ENCODE peak calls at places on chromosome 7, in five cellular contexts. N is ovary; I is Calu3; X is NB4; C is activated CD8-positive, alpha-beta T cell treated with anti-CD3 and anti-CD28 coated beads for 36 hours. T is an unnamed sample.

GRCh38 chr7:7562736-7563135 is 3.9 kb upstream of the MIOS start:
- DNase-seq in N (no peak), I (no peak), X (no peak), C (no peak), T (peak; percentile 68)

GRCh38 chr7:117061751-117062150 is 108.5 kb downstream of the ST7 start:
- DNase-seq in N (no peak), I (no peak), X (no peak), C (no peak), T (peak; percentile 43)

GRCh38 chr7:140027866-140028265 is 34.9 kb downstream of the PARP12 start:
- DNase-seq in N (no peak), I (no peak), X (no peak), C (no peak), T (no peak)

GRCh38 chr7:50531401-50531906 is 33.8 kb downstream of the DDC start:
- DNase-seq in N (no peak), I (peak; percentile 88), X (no peak), C (peak; percentile 35), T (peak; percentile 38)

GRCh38 chr7:45943986-45944385 is 22.9 kb upstream of the IGFBP3 start:
- DNase-seq in N (no peak), I (no peak), X (no peak), C (no peak), T (no peak)

GRCh38 chr7:140397784-140398750 is at the start of gene SLC37A3:
- DNase-seq in N (peak; percentile 88), I (peak; percentile 93), X (peak; percentile 69), C (peak; percentile 90), T (peak; percentile 69)

GRCh38 chr7:94391716-94392390 is 2.8 kb upstream of the COL1A2 start:
- DNase-seq in N (peak; percentile 42), I (no peak), X (no peak), C (peak; percentile 37), T (peak; percentile 94)

GRCh38 chr7:108716783-108717182 is 147.1 kb downstream of the DNAJB9 start:
- DNase-seq in N (no peak), I (no peak), X (no peak), C (no peak), T (peak; percentile 41)

GRCh38 chr7:51589111-51589510 is 272.5 kb upstream of the COBL start:
- DNase-seq in N (no peak), I (no peak), X (no peak), C (no peak), T (no peak)

GRCh38 chr7:53101026-53101425 is 65.6 kb downstream of the POM121L12 start:
- DNase-seq in N (no peak), I (no peak), X (no peak), C (no peak), T (no peak)

GRCh38 chr7:34191766-34192550 is 286.6 kb downstream of the BMPER start:
- DNase-seq in N (no peak), I (no peak), X (no peak), C (no peak), T (no peak)

GRCh38 chr7:135281363-135281949 is 47.8 kb downstream of the STRA8 start:
- DNase-seq in N (peak; percentile 86), I (peak; percentile 85), X (peak; percentile 91), C (peak; percentile 92), T (peak; percentile 85)

GRCh38 chr7:43220250-43220649 is 107.8 kb downstream of the HECW1 start:
- DNase-seq in N (no peak), I (no peak), X (no peak), C (no peak), T (peak; percentile 81)

GRCh38 chr7:47503283-47503682 is 78.6 kb downstream of the TNS3 start:
- DNase-seq in N (no peak), I (no peak), X (no peak), C (no peak), T (peak; percentile 41)

GRCh38 chr7:133119067-133119466 is 37.2 kb upstream of the CHCHD3 start:
- DNase-seq in N (no peak), I (no peak), X (no peak), C (no peak), T (no peak)

GRCh38 chr7:184768-185264 is 7.6 kb upstream of the FAM20C start:
- DNase-seq in N (peak; percentile 50), I (no peak), X (no peak), C (no peak), T (no peak)

GRCh38 chr7:120832803-120833202 is 25.1 kb downstream of the TSPAN12 start:
- DNase-seq in N (no peak), I (no peak), X (no peak), C (no peak), T (no peak)

GRCh38 chr7:117582219-117582704 is 102.4 kb downstream of the CFTR start:
- DNase-seq in N (peak; percentile 21), I (no peak), X (no peak), C (no peak), T (peak; percentile 74)

GRCh38 chr7:84207025-84207424 is 12.4 kb upstream of the SEMA3A start:
- DNase-seq in N (no peak), I (no peak), X (no peak), C (no peak), T (peak; percentile 7)

GRCh38 chr7:4766666-4767530 is 8.5 kb upstream of the AP5Z1 start:
- DNase-seq in N (no peak), I (no peak), X (no peak), C (no peak), T (no peak)

GRCh38 chr7:151808296-151809155 is 68.4 kb downstream of the PRKAG2 start:
- DNase-seq in N (no peak), I (peak; percentile 62), X (no peak), C (no peak), T (no peak)

GRCh38 chr7:55171157-55171556 is 152.3 kb downstream of the EGFR start:
- DNase-seq in N (no peak), I (no peak), X (no peak), C (no peak), T (no peak)

GRCh38 chr7:19112290-19113000 is 5.0 kb downstream of the TWIST1 start:
- DNase-seq in N (no peak), I (no peak), X (no peak), C (no peak), T (peak; percentile 92)

GRCh38 chr7:25347360-25347759 is 119.1 kb upstream of the NPVF start:
- DNase-seq in N (no peak), I (no peak), X (no peak), C (no peak), T (no peak)
- TF ChIP-seq CTCF in N (no peak), I (no peak), X (no peak), C (no peak), T (no peak)

DNA sequence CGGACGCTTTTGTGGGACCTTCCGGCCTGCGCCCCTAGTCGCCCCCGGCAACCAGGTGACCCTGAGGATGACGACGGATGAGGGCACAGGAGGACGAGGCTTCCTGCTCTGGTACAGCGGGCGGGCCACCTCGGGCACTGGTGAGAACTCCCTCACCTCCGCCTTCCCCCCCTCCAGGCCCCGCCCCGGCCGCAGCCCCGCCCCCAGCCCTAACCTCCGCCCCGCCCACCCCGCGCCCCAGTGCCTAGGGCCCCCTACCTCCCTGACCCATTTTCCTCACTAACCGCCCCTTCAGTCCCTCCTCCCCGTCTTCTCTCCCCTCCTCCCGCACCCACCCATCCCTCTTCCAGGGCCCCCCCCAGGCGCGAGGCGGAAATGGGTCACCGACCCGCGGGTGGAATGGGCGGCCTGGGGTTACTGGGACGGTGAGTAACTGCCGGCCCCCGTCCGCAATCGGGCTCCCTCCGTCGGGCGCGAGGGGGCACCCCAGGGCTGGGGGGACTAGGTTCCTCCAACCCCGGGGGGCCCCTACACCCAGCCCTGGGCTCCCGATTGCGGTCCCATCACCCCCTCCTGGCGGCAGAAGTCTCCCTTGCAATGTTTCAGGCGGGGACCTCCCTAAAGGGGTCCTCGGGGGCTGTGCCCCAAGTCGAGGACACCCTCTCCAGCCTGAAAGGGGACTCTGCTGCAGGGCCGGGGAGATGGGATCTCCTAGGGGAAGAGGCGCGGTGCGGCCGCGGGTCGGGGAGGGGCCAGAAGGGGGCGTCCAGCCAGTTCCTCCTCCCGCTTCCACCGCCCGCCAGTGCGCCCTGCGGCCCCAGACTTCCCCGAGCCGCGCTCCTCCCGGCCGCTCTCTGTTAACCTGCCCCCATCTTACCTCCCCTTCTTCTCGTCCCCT is 2.2 kb downstream of the PCOLCE start:
- DNase-seq in N (peak; percentile 84), I (peak; percentile 77), X (peak; percentile 94), C (peak; percentile 87), T (peak; percentile 84)
- TF ChIP-seq CTCF in N (peak; percentile 76), I (peak; percentile 55), X (peak; percentile 52), C (peak; percentile 72), T (peak; percentile 50)

GRCh38 chr7:138460649-138461607 is 869 bp downstream of the TRIM24 start:
- DNase-seq in N (peak; percentile 36), I (peak; percentile 73), X (peak; percentile 89), C (peak; percentile 70), T (peak; percentile 50)

GRCh38 chr7:138456220-138456619 is 3.8 kb upstream of the TRIM24 start:
- DNase-seq in N (no peak), I (no peak), X (no peak), C (no peak), T (no peak)

GRCh38 chr7:138458576-138459234 is 1.4 kb upstream of the TRIM24 start:
- DNase-seq in N (no peak), I (no peak), X (peak; percentile 28), C (no peak), T (no peak)

GRCh38 chr7:138460176-138460648 is at the start of gene TRIM24:
- DNase-seq in N (no peak), I (no peak), X (peak; percentile 99), C (no peak), T (no peak)

GRCh38 chr7:138459300-138460175 is 521 bp upstream of the TRIM24 start:
- DNase-seq in N (peak; percentile 98), I (peak; percentile 98), X (no peak), C (peak; percentile 98), T (peak; percentile 99)
- TF ChIP-seq CTCF in N (peak; percentile 52), I (no peak), X (no peak), C (peak; percentile 60), T (peak; percentile 12)

GRCh38 chr7:44748948-44749731 is 493 bp downstream of the ZMIZ2 start:
- DNase-seq in N (no peak), I (no peak), X (peak; percentile 44), C (peak; percentile 61), T (no peak)

GRCh38 chr7:44750424-44750823 is 1.8 kb downstream of the ZMIZ2 start:
- DNase-seq in N (no peak), I (no peak), X (no peak), C (no peak), T (no peak)

GRCh38 chr7:44749992-44750391 is 1.3 kb downstream of the ZMIZ2 start:
- DNase-seq in N (no peak), I (no peak), X (no peak), C (no peak), T (no peak)

GRCh38 chr7:44750921-44751571 is 2.4 kb downstream of the ZMIZ2 start:
- DNase-seq in N (no peak), I (peak; percentile 40), X (peak; percentile 69), C (peak; percentile 74), T (no peak)

DNA sequence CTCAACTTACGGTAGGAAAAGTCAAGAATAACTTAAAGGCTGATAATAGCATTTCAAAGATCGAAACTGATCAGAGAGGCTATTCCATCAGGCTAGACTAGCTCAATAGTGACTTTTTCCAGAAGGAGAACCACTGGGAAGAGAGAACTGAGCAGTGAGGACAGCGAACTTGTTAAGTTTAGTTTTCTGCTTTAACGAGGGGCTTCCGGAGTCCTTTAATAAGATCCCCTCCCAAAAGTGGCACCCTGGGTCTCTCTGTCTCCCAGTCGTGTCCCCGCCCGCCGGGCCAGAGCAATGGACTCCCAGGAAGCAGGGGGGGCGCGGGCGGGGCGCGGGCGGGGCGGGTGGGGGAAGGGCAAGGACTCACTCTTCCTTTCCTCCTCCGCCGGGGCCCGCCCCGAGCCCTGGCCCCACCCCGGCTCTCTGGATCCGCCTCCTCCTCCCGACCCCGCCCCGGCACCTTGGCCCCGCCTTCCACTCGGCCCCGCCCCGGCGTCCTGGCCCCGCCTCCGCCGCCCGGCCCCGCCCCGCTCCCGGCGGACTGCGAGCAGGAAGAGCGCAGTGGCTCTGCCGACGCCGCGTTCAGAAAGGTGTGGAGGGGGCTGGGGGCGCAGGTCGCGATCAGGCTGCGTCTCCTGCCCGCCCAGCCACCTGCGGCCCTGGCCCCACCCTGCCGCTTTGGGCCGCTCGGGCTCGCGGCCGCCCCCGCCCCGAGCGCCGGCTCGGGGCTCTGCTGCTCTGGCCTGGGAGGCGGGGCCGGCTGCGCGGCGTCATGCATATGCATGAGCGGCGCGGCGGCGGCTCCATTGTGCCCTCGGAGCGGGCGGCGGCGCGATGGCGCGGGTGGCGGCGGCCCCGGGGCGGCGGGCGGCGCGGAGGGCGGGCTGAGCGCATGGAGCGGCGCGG is at the start of gene ZMIZ2:
- DNase-seq in N (peak; percentile 92), I (peak; percentile 98), X (peak; percentile 93), C (peak; percentile 92), T (peak; percentile 88)
- TF ChIP-seq CTCF in N (no peak), I (no peak), X (no peak), C (no peak), T (no peak)